ENCODE peak calls at places on chromosome X, in five cellular contexts. G is psoas muscle, U is OCI-LY7, W is body of pancreas, K is K562. P is an unnamed sample. For H3K4me1, the result is how much of the 10 kb centered on the place peaks cover.

GRCh38 chrX:23185951-23186350 is 148.7 kb upstream of the PTCHD1 start:
- DNase-seq in G (no peak), U (no peak), W (no peak), K (no peak), P (no peak)

GRCh38 chrX:136076942-136077341 is 70.4 kb upstream of the FHL1 start:
- DNase-seq in G (no peak), U (no peak), W (no peak), K (no peak), P (no peak)

GRCh38 chrX:87846956-87847355 is 329.4 kb downstream of the KLHL4 start:
- DNase-seq in G (no peak), U (no peak), W (no peak), K (no peak), P (no peak)

GRCh38 chrX:154531626-154532025 is 15.0 kb downstream of the G6PD start:
- DNase-seq in G (no peak), U (no peak), W (no peak), K (no peak), P (no peak)

GRCh38 chrX:149312936-149313432 is 192.1 kb downstream of the IDS start:
- DNase-seq in G (no peak), U (no peak), W (no peak), K (no peak), P (no peak)

GRCh38 chrX:119190251-119190651 is 45.8 kb upstream of the PGRMC1 start:
- DNase-seq in G (peak), U (no peak), W (no peak), K (no peak), P (peak)

GRCh38 chrX:151359931-151360871 is 36.8 kb upstream of the VMA21 start:
- DNase-seq in G (peak), U (peak), W (peak), K (peak), P (no peak)

GRCh38 chrX:123884809-123885408 is 25.1 kb downstream of the XIAP start:
- DNase-seq in G (no peak), U (peak), W (peak), K (peak), P (no peak)

GRCh38 chrX:134782796-134783195 is 124.5 kb upstream of the PLAC1 start:
- DNase-seq in G (no peak), U (peak), W (no peak), K (no peak), P (no peak)

GRCh38 chrX:70504772-70505450 is 60.3 kb downstream of the DLG3 start:
- DNase-seq in G (no peak), U (no peak), W (no peak), K (no peak), P (no peak)

GRCh38 chrX:139734996-139735395 is 27.0 kb upstream of the MCF2 start:
- DNase-seq in G (no peak), U (no peak), W (no peak), K (no peak), P (no peak)

GRCh38 chrX:1027133-1027532 is 185.3 kb downstream of the CRLF2 start:
- DNase-seq in G (no peak), U (peak), W (no peak), K (no peak), P (no peak)

GRCh38 chrX:29453333-29453732 is 762.0 kb upstream of the MAGEB2 start:
- DNase-seq in G (no peak), U (no peak), W (no peak), K (no peak), P (no peak)

GRCh38 chrX:102712967-102713677 is 874 bp downstream of the GPRASP2 start:
- DNase-seq in G (peak), U (no peak), W (peak), K (peak), P (peak)

GRCh38 chrX:139094671-139095592 is 383.4 kb upstream of the FGF13 start:
- DNase-seq in G (no peak), U (no peak), W (no peak), K (no peak), P (no peak)

GRCh38 chrX:103254921-103255455 is at the start of gene TCEAL8:
- DNase-seq in G (peak), U (peak), W (peak), K (peak), P (peak)

GRCh38 chrX:78997870-78998558 is 52.8 kb downstream of the P2RY10 start:
- DNase-seq in G (no peak), U (peak), W (no peak), K (no peak), P (no peak)

GRCh38 chrX:145405012-145405411 is 157.7 kb downstream of the SPANXN1 start:
- DNase-seq in G (no peak), U (peak), W (peak), K (peak), P (no peak)

GRCh38 chrX:154734101-154734781 is 16.6 kb downstream of the GAB3 start:
- DNase-seq in G (peak), U (no peak), W (no peak), K (no peak), P (no peak)

GRCh38 chrX:9683350-9683749 is 82.3 kb downstream of the GPR143 start:
- DNase-seq in G (no peak), U (no peak), W (no peak), K (no peak), P (no peak)

DNA sequence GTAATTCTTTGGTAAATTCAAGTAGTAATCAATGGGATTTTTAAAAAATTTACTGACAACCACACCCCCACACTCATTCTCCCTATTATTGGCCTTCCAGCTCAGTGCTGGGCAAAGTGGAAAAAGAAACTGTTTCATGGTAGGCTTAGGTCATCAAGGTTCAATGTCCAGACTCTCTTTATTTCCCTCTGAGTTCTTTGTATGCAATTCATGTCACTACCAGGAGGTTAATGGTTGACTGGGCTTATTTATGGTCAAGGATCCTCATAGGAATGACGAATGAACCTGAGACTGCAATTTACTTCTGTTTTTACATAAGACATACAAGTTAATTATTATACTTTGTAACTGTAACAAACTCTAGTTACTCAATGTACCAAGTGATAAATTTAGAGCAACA is 403.2 kb downstream of the KLHL13 start:
- DNase-seq in G (no peak), U (no peak), W (no peak), K (no peak), P (no peak)
- H3K4me1 ChIP-seq in G (under half), U (under half), W (under half), K (under half), P (under half)

DNA sequence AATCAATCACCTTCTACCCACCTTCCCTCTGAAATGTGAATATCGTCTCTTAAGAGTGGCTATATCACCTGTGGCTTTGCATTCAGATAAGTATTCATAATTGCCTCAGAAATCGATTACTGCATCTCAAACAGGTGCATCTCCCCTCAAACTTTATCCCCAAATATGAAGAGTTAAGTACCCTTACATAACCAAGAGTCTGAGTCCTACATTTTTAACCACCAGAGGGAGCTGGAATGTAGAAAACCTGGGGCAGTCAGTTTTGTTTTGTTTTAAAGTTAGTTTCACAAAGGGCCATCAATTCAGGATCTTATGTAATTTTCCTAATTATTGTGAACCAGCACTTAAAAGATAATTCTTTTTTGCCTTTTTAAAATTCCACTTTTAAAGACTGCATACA is 5.7 kb downstream of the TCEANC start:
- DNase-seq in G (no peak), U (peak), W (no peak), K (peak), P (no peak)
- H3K27ac ChIP-seq in G (no peak), U (peak), W (peak), K (no peak), P (peak)

DNA sequence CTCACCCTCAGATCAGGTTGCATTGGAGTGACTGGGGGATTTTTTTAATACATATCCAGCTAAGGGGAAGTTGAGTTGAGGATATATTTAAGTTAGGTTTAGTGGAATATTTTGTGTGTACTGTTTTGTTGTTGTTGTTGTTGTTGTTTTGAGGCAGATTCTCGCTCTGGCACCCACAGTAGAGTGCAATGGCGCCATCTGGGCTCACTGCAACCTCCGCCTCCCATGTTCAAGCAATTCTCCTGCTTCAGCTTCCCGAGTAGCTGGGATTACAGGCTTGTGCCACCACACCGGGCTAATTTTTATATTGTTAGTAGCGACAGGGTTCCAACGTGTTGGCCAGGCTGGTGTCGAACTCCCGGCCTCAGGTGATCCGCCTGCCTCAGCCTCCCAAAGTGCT is 38.6 kb upstream of the ATP6AP2 start:
- DNase-seq in G (no peak), U (no peak), W (no peak), K (no peak), P (no peak)
- TF ChIP-seq CTCF in G (no peak), U (peak), W (no peak), K (no peak), P (no peak)

DNA sequence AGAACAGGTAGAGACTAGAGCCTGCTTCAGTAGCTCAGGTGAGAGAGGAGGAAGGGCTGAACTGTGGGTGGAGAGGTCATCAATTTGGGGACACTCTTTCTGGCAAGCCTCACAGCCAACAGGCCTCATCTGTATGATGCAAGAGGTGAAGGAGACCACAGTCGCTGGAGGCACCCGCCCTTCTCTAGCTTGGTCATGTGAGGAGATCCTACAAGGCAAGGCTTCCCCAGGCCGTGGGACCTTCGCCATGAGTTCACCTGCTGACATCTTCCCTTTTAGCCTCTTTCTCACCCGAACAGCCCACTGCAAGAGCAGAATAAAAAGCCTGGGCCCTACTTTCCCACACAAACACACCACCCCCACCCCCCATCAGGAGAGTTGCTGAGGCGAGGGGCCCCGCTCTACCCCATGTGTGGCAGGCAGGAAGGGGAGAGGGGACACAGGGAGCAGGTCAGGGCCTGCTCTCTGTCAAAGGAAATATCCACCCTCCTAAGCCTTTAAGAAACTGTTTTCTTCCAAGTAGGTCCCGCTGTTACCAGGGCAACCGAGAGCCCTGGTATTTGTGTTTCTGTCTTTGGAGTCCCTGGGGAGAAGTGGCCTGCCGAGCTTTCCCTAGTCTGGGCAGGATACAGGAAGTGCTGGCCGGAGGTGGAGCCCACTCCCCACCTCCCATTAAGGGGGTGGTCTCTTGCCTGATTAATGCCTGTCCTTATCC is 8.1 kb downstream of the RTL5 start:
- DNase-seq in G (peak), U (no peak), W (no peak), K (no peak), P (peak)
- H3K4me1 ChIP-seq in G (under half), U (under half), W (under half), K (under half), P (half or more)

GRCh38 chrX:132015875-132016274 is 7.2 kb upstream of the STK26 start:
- DNase-seq in G (no peak), U (no peak), W (no peak), K (no peak), P (no peak)

GRCh38 chrX:132022863-132023116 is 312 bp upstream of the STK26 start:
- DNase-seq in G (no peak), U (no peak), W (no peak), K (no peak), P (peak)

GRCh38 chrX:132016628-132017430 is 6.3 kb upstream of the STK26 start:
- DNase-seq in G (no peak), U (no peak), W (no peak), K (peak), P (no peak)

GRCh38 chrX:132022115-132022862 is 813 bp upstream of the STK26 start:
- DNase-seq in G (no peak), U (peak), W (no peak), K (peak), P (no peak)

GRCh38 chrX:132017431-132018185 is 5.5 kb upstream of the STK26 start:
- DNase-seq in G (no peak), U (peak), W (no peak), K (no peak), P (no peak)
- H3K27ac ChIP-seq in G (no peak), U (peak), W (no peak), K (peak), P (no peak)

GRCh38 chrX:85288992-85289723 is 45.4 kb downstream of the ZNF711 start:
- DNase-seq in G (no peak), U (no peak), W (no peak), K (peak), P (no peak)
- TF ChIP-seq CTCF in G (no peak), U (peak), W (no peak), K (no peak), P (no peak)

GRCh38 chrX:19791562-19791961 is 95.8 kb downstream of the SH3KBP1 start:
- DNase-seq in G (no peak), U (no peak), W (no peak), K (no peak), P (no peak)

GRCh38 chrX:19793471-19793870 is 93.9 kb downstream of the SH3KBP1 start:
- DNase-seq in G (no peak), U (no peak), W (no peak), K (no peak), P (no peak)

GRCh38 chrX:19794690-19795089 is 92.7 kb downstream of the SH3KBP1 start:
- DNase-seq in G (no peak), U (no peak), W (no peak), K (no peak), P (no peak)

GRCh38 chrX:19790829-19791228 is 96.6 kb downstream of the SH3KBP1 start:
- DNase-seq in G (no peak), U (no peak), W (no peak), K (no peak), P (no peak)

DNA sequence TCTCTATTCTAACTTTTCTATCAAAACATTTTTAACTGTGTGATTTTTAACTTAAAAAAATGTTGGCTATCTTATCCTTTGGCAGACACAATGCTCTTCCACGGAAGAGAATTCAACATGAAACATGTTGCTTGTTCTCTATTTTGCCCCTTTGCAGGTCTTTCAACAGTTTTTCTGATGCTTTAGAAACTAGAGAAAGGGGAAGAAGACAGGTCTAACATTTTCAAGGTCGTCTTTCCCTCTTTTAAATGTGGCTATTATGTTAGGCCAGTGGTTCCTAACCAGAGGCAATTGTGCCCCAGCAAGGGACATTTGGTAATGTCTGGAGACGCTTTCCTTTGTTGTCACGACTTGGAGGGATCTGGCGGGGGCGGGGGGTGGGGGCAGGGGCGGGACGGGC is 95.0 kb downstream of the SH3KBP1 start:
- DNase-seq in G (no peak), U (peak), W (no peak), K (no peak), P (no peak)
- H3K4me1 ChIP-seq in G (under half), U (half or more), W (under half), K (under half), P (under half)

GRCh38 chrX:122218666-122219065 is 965.4 kb upstream of the GRIA3 start:
- DNase-seq in G (no peak), U (no peak), W (no peak), K (no peak), P (no peak)
- H3K27ac ChIP-seq in G (no peak), U (no peak), W (no peak), K (no peak), P (no peak)

GRCh38 chrX:96183843-96184242 is 500.8 kb upstream of the DIAPH2 start:
- DNase-seq in G (no peak), U (no peak), W (no peak), K (no peak), P (no peak)

GRCh38 chrX:96181571-96181970 is 503.1 kb upstream of the DIAPH2 start:
- DNase-seq in G (no peak), U (no peak), W (no peak), K (no peak), P (no peak)

GRCh38 chrX:96182366-96182765 is 502.3 kb upstream of the DIAPH2 start:
- DNase-seq in G (no peak), U (no peak), W (no peak), K (no peak), P (no peak)
- TF ChIP-seq CTCF in G (peak), U (peak), W (no peak), K (no peak), P (peak)